ENCODE peak calls at places on chromosome 21, in seven cellular contexts. A, J, V, R, Y, I and U are unnamed samples.
A peak's percentile ranks its signal among the peaks of the same experiment; 100 is the strongest.

GRCh38 chr21:44087426-44088400 is 19.5 kb upstream of the PWP2 start:
- DNase-seq in J (no peak), Y (no peak), R (no peak), I (no peak), A (no peak), V (peak; percentile 26), U (no peak)

GRCh38 chr21:25171438-25171837 is 435.8 kb downstream of the MRPL39 start:
- DNase-seq in V (no peak), I (no peak), A (no peak), R (peak; percentile 4), Y (no peak), J (no peak), U (peak; percentile 77)

GRCh38 chr21:27300770-27301169 is 333.9 kb upstream of the ADAMTS5 start:
- DNase-seq in R (peak; percentile 78), J (peak; percentile 50), V (no peak), I (no peak), Y (no peak), A (no peak), U (peak; percentile 28)

GRCh38 chr21:45629046-45629981 is 14.2 kb upstream of the PCBP3 start:
- DNase-seq in J (no peak), R (no peak), A (no peak), Y (no peak), I (no peak), V (no peak), U (no peak)

GRCh38 chr21:16078382-16078781 is 348.6 kb downstream of the USP25 start:
- DNase-seq in Y (no peak), I (no peak), A (no peak), R (no peak), J (no peak), V (no peak), U (no peak)

GRCh38 chr21:45161039-45161945 is 86.9 kb downstream of the ADARB1 start:
- DNase-seq in R (no peak), J (no peak), Y (peak; percentile 58), V (no peak), I (no peak), A (no peak), U (no peak)

GRCh38 chr21:44656868-44657267 is 864 bp upstream of the KRTAP12-3 start:
- DNase-seq in Y (no peak), A (no peak), V (no peak), I (no peak), R (no peak), J (no peak), U (no peak)

GRCh38 chr21:25441835-25442234 is 165.4 kb downstream of the MRPL39 start:
- DNase-seq in R (no peak), A (no peak), V (no peak), J (no peak), I (no peak), Y (no peak), U (no peak)

GRCh38 chr21:14620152-14620551 is 74.0 kb upstream of the SAMSN1 start:
- DNase-seq in Y (no peak), V (no peak), I (no peak), A (no peak), R (no peak), J (no peak), U (no peak)

GRCh38 chr21:24955275-24955961 is 651.9 kb downstream of the MRPL39 start:
- DNase-seq in Y (no peak), A (no peak), I (no peak), R (no peak), J (no peak), V (no peak), U (no peak)

GRCh38 chr21:25625036-25625435 is 14.0 kb upstream of the JAM2 start:
- DNase-seq in I (no peak), J (no peak), R (no peak), V (no peak), A (no peak), Y (no peak), U (peak; percentile 28)

GRCh38 chr21:14880922-14881321 is 183.9 kb downstream of the NRIP1 start:
- DNase-seq in V (no peak), I (no peak), A (no peak), J (no peak), Y (no peak), R (peak; percentile 86), U (peak; percentile 80)

GRCh38 chr21:29896884-29897283 is 42.9 kb downstream of the GRIK1 start:
- DNase-seq in A (no peak), J (no peak), I (no peak), Y (no peak), V (no peak), R (no peak), U (no peak)

GRCh38 chr21:15557925-15558324 is 171.9 kb upstream of the USP25 start:
- DNase-seq in I (no peak), V (no peak), J (no peak), R (no peak), A (no peak), Y (peak; percentile 34), U (no peak)

GRCh38 chr21:37866027-37866426 is 50.2 kb downstream of the KCNJ6 start:
- DNase-seq in R (peak; percentile 55), V (peak; percentile 35), Y (peak; percentile 19), A (no peak), I (no peak), J (no peak), U (no peak)

GRCh38 chr21:18449586-18449985 is 46.0 kb upstream of the TMPRSS15 start:
- DNase-seq in J (no peak), A (no peak), V (no peak), R (no peak), Y (no peak), I (no peak), U (no peak)

GRCh38 chr21:25563399-25564116 is 43.7 kb downstream of the MRPL39 start:
- DNase-seq in Y (no peak), V (no peak), A (no peak), I (no peak), R (peak; percentile 7), J (no peak), U (peak; percentile 57)

GRCh38 chr21:45088729-45089128 is 14.3 kb downstream of the ADARB1 start:
- DNase-seq in R (peak; percentile 29), A (no peak), V (no peak), Y (no peak), I (no peak), J (no peak), U (no peak)

GRCh38 chr21:45258476-45258875 is 29.2 kb downstream of the POFUT2 start:
- DNase-seq in A (no peak), J (no peak), I (no peak), Y (no peak), V (no peak), R (no peak), U (no peak)

GRCh38 chr21:26394341-26394740 is 178.7 kb downstream of the CYYR1 start:
- DNase-seq in Y (no peak), J (no peak), I (no peak), V (no peak), A (no peak), R (no peak), U (peak; percentile 35)

GRCh38 chr21:45997495-45998275 is 16.1 kb downstream of the COL6A1 start:
- DNase-seq in A (no peak), Y (no peak), V (peak; percentile 1), I (no peak), R (no peak), J (no peak), U (no peak)

GRCh38 chr21:43824250-43824882 is 35.0 kb downstream of the RRP1 start:
- DNase-seq in V (no peak), Y (no peak), A (no peak), J (peak; percentile 10), R (peak; percentile 91), I (no peak), U (peak; percentile 45)

GRCh38 chr21:40165212-40165611 is 298.0 kb downstream of the PCP4 start:
- DNase-seq in R (no peak), A (no peak), J (no peak), V (no peak), Y (no peak), I (no peak), U (peak; percentile 51)

GRCh38 chr21:42091899-42092508 is 20.9 kb downstream of the UMODL1 start:
- DNase-seq in I (no peak), Y (no peak), V (no peak), J (no peak), A (no peak), R (no peak), U (no peak)
- H3K4me3 ChIP-seq in I (no peak overlapping the region), Y (no peak overlapping the region), V (no peak overlapping the region), J (no peak overlapping the region), A (no peak overlapping the region), R (no peak overlapping the region), U (no peak overlapping the region)

GRCh38 chr21:31558839-31559367 is 100.6 kb upstream of the SOD1 start:
- DNase-seq in I (peak; percentile 79), J (peak; percentile 30), Y (peak; percentile 99), A (peak; percentile 85), V (peak; percentile 80), R (peak; percentile 98), U (peak; percentile 87)

GRCh38 chr21:31559368-31560119 is 99.9 kb upstream of the SOD1 start:
- DNase-seq in J (peak; percentile 42), A (peak; percentile 87), V (peak; percentile 87), Y (peak; percentile 100), R (peak; percentile 94), I (peak; percentile 79), U (peak; percentile 96)

GRCh38 chr21:31557956-31558838 is 101.3 kb upstream of the SOD1 start:
- DNase-seq in I (no peak), J (no peak), R (peak; percentile 9), V (no peak), Y (peak; percentile 78), A (peak; percentile 20), U (no peak)

GRCh38 chr21:31557421-31557955 is 102.0 kb upstream of the SOD1 start:
- DNase-seq in Y (peak; percentile 46), I (no peak), J (no peak), V (no peak), A (no peak), R (no peak), U (no peak)

DNA sequence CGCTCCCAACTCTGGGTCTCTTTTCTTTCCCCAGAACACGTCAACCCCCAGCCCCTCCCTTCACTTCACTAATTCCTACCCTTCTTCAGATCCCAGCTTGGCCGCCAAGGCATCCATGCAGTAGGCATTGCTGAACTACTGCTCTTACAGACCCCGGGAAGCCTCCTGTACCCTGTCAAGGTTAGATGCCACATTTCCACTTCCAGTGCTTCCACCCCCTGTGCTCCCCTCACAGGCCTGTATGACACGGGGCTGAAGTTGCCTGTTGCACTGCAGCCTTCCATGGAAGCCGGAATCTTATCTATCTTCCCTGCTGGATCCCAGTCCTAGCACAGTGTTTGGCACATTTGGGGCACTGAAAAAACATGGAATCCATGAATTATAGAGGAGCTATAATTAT is 99.0 kb upstream of the SOD1 start:
- DNase-seq in I (no peak), R (no peak), J (no peak), Y (no peak), A (no peak), V (no peak), U (no peak)
- H3K4me3 ChIP-seq in I (no peak overlapping the region), R (no peak overlapping the region), J (no peak overlapping the region), Y (no peak overlapping the region), A (no peak overlapping the region), V (no peak overlapping the region), U (no peak overlapping the region)

DNA sequence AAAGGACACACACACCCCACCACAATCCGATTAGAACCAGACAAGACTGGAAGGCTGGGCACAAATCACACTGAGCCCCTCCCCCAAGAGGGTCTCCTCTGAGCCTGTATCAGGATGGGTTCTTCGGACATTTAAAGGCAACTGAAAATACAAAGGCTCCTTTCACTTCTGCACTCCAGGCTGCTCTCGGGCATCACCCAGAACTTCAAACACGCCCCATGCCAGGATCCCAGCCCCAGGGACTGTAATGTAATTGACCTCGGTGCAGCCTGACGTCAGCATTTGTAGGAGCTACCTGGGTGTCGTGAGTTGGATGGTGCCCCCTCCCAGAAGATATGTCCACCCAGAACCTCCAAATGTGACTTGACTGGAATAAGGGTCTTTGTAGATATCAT is 95.3 kb downstream of the PSMG1 start:
- DNase-seq in R (no peak), J (no peak), V (no peak), Y (no peak), A (no peak), I (no peak), U (no peak)
- H3K4me3 ChIP-seq in R (no peak overlapping the region), J (no peak overlapping the region), V (no peak overlapping the region), Y (no peak overlapping the region), A (no peak overlapping the region), I (no peak overlapping the region), U (peak overlapping the region; percentile 21)

GRCh38 chr21:33211732-33212131 is 18.0 kb upstream of the IFNAR2 start:
- DNase-seq in R (no peak), A (no peak), I (no peak), V (no peak), Y (no peak), J (no peak), U (no peak)
- H3K4me3 ChIP-seq in R (no peak overlapping the region), A (no peak overlapping the region), I (no peak overlapping the region), V (no peak overlapping the region), Y (no peak overlapping the region), J (peak overlapping the region; percentile 17), U (no peak overlapping the region)